ENCODE peak calls at places on chromosomes 7 and 10, in seven cellular contexts. U is AG08395; P is neuronal stem cell; Q is A549; G is transverse colon; F is HEK293T; E is effector CD4-positive, alpha-beta T cell. B is an unnamed sample.

GRCh38 chr7:44294325-44295069 is 30.9 kb downstream of the CAMK2B start:
- DNase-seq in U (no peak), P (no peak), Q (no peak), G (peak), F (no peak), E (no peak), B (no peak)

GRCh38 chr7:66696774-66697191 is 43.8 kb upstream of the RABGEF1 start:
- DNase-seq in U (peak), P (no peak), Q (no peak), G (no peak), F (no peak), E (no peak), B (no peak)

GRCh38 chr10:34206078-34206477 is 609.0 kb downstream of the PARD3 start:
- DNase-seq in U (no peak), P (no peak), Q (no peak), G (no peak), F (no peak), E (no peak), B (no peak)

GRCh38 chr7:43758861-43759683 is 592 bp downstream of the BLVRA start:
- DNase-seq in U (peak), P (peak), Q (no peak), G (peak), F (peak), E (peak), B (peak)

GRCh38 chr7:66627151-66627681 is 1.5 kb upstream of the KCTD7 start:
- DNase-seq in U (peak), P (no peak), Q (no peak), G (no peak), F (no peak), E (no peak), B (no peak)

GRCh38 chr7:64747802-64748201 is 46.4 kb upstream of the ZNF138 start:
- DNase-seq in U (no peak), P (no peak), Q (no peak), G (no peak), F (no peak), E (no peak), B (no peak)

GRCh38 chr10:92787557-92788152 is 60.7 kb upstream of the EXOC6 start:
- DNase-seq in U (no peak), P (no peak), Q (no peak), G (no peak), F (no peak), E (no peak), B (no peak)

GRCh38 chr7:46616636-46617035 is 695.6 kb upstream of the IGFBP3 start:
- DNase-seq in U (no peak), P (no peak), Q (no peak), G (no peak), F (no peak), E (no peak), B (no peak)

GRCh38 chr7:18458830-18459229 is 36.7 kb upstream of the HDAC9 start:
- DNase-seq in U (peak), P (no peak), Q (no peak), G (no peak), F (no peak), E (no peak), B (no peak)

GRCh38 chr7:1562126-1562525 is 6.1 kb upstream of the TMEM184A start:
- DNase-seq in U (no peak), P (no peak), Q (no peak), G (no peak), F (no peak), E (no peak), B (no peak)

GRCh38 chr10:42551582-42552187 is 86.7 kb downstream of the ZNF33B start:
- DNase-seq in U (no peak), P (peak), Q (no peak), G (no peak), F (peak), E (no peak), B (no peak)

GRCh38 chr10:110613341-110613995 is 30.7 kb upstream of the RBM20 start:
- DNase-seq in U (no peak), P (no peak), Q (no peak), G (no peak), F (no peak), E (no peak), B (no peak)

GRCh38 chr10:129509835-129510234 is 42.8 kb downstream of the MGMT start:
- DNase-seq in U (no peak), P (no peak), Q (no peak), G (no peak), F (no peak), E (no peak), B (no peak)

B was measured in effector memory CD8-positive, alpha-beta T cell.